ENCODE peak calls at places on chromosomes 7 and 10, in five cellular contexts. X is body of pancreas, D is dorsolateral prefrontal cortex, I is hepatocyte, T is substantia nigra. F is an unnamed sample.

GRCh38 chr10:99534939-99535763 is 2.4 kb downstream of the NKX2-3 start:
- DNase-seq in X (no peak), D (no peak), I (peak), T (no peak), F (no peak)

GRCh38 chr7:157471259-157472125 is 134.7 kb downstream of the DNAJB6 start:
- DNase-seq in X (no peak), D (no peak), I (no peak), T (no peak), F (no peak)

GRCh38 chr7:140003913-140004382 is 58.8 kb downstream of the PARP12 start:
- DNase-seq in X (peak), D (no peak), I (peak), T (no peak), F (no peak)

GRCh38 chr7:107315821-107316220 is 147.0 kb downstream of the HBP1 start:
- DNase-seq in X (no peak), D (no peak), I (no peak), T (no peak), F (no peak)

GRCh38 chr7:22730921-22731654 is 4.1 kb downstream of the IL6 start:
- DNase-seq in X (no peak), D (no peak), I (no peak), T (no peak), F (no peak)

GRCh38 chr10:116752969-116753665 is 10.8 kb upstream of the HSPA12A start:
- DNase-seq in X (no peak), D (peak), I (no peak), T (peak), F (peak)

GRCh38 chr7:37713613-37714012 is 30.0 kb downstream of the GPR141 start:
- DNase-seq in X (no peak), D (no peak), I (no peak), T (no peak), F (no peak)

GRCh38 chr7:84452618-84453017 is 258.0 kb upstream of the SEMA3A start:
- DNase-seq in X (no peak), D (no peak), I (no peak), T (no peak), F (no peak)

GRCh38 chr10:46560381-46560780 is 3.9 kb upstream of the GPRIN2 start:
- DNase-seq in X (peak), D (peak), I (no peak), T (no peak), F (no peak)

DNA sequence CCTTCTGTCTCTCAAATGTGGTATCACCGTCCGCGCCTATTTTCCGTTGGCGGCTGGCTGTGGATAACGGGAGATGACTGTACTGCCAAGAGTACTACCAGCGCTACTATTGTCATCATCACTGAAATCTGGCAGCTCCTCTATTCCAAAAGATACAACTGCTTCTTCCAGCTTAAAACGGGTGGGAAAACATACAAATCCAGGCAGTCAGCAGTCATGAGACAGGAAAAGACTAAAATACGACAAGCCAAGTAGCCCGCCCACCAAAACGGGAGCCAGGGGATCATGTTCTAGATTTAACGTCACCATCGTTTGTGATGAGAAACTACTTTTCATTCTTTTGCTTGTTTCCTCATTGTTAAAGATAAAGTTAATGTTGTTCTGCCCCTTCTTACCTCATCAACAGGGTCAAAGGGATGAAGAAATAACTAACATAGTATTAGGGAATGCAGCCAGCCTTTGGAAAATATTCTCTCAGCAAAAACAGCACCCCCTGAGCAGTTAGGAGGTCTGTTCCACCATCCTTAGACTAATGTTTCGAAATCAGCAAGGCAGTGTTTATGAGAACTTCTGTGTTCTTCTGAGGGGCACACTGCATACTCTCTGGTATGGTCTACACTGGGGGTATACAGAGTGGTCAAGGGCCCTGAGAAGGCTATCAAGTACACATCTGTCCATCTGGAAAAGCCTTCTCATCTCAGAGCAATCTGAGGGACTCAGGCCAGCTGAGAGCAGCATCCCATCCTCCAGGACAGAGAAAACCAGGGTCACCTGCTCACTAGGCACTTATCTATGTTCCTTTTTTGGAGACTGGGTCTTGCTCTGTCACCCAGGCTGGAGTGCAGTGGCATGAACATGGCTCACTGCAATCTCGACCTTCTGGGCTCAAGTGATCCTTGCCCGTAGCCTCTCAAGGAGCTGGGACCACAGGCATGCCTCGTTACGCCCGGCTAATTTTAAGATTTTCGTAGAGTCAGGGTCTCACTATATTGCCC is 47.5 kb downstream of the GNA12 start:
- DNase-seq in X (no peak), D (no peak), I (no peak), T (no peak), F (no peak)
- H3K27ac ChIP-seq in X (no peak), D (peak), I (peak), T (no peak), F (no peak)

DNA sequence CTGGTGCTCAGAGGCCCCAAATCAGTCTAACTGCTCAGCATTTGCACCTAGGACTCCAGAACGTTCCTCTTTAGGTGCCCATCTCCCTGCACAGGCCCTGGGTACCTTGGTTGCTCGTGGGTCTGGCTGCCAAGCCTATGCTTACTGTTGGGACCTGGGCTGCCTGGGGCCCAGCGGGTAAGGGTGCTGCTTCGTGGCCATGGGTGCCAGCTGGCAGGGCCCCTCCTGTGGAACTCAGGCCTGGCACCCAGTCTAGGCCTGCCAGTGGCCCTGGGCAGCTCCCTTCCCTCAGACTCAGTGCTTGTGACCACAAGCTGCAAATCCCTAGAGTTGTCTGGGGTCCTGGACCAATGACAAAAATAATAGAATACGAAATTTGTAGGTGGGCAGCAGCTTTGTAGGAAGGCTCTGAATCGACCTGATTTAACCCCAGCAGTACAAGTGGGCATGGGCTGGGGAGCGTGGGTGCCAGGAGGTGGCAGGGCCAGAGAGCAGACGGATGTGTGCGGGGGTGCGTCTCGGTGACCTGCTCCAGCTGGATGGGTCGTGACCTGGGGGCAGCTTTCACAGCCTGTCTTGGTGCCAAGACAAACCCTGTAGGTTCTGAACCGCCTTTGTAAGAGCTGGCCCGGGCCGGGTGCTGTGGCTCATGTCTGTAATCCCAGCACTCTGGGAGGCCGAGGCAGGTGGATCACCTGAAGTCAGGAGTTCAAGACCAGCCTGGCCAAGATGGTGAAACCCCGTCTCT is 69.7 kb downstream of the MKI67 start:
- DNase-seq in X (no peak), D (no peak), I (no peak), T (no peak), F (no peak)
- H3K27ac ChIP-seq in X (no peak), D (no peak), I (no peak), T (no peak), F (no peak)

DNA sequence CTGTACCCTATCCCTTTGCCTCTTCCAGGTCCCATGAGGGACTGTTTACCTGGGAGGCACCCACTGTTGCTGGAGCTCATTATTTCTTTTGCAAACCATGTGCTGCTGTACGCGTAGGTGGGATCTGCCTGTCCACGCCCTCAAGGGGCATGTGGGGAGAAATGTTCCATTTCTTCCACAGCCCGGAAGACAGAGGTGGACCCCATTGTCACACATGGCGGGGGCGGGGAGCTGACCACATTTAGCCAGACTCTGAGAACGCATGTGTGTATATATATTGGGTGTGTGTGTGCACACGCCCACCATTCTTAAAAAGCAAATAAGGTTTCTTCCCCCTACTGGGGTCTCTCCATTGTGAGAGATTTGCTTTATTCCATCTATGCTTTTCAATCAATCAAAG is 2.0 kb downstream of the PLXNA4 start:
- DNase-seq in X (no peak), D (no peak), I (no peak), T (no peak), F (no peak)
- H3K27ac ChIP-seq in X (no peak), D (no peak), I (no peak), T (no peak), F (no peak)

DNA sequence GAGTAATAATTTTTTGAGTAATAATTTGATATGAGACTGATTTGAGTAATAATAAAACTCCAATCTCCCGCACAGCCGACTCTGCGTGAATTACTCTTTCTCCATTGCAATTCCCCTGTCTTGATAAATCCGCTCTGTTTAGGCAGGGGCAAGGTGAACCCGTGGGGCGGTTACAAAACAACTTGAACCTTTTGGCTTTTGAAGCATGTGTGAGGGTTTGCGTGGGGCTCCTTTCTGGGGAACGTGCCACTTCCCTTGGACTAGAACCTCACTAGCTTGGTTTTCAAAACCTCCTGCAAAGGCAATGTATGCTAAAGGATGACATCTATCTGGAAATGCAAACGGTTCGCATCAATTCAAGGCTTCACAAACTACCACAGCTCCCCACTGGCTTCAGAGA is 1.5 kb downstream of the CRPPA start:
- DNase-seq in X (no peak), D (no peak), I (no peak), T (no peak), F (no peak)
- H3K27ac ChIP-seq in X (no peak), D (peak), I (peak), T (peak), F (no peak)

GRCh38 chr10:80701706-80702105 is 164.0 kb downstream of the SH2D4B start:
- DNase-seq in X (no peak), D (no peak), I (no peak), T (no peak), F (no peak)

GRCh38 chr10:80699602-80700039 is 161.9 kb downstream of the SH2D4B start:
- DNase-seq in X (peak), D (peak), I (peak), T (peak), F (peak)

GRCh38 chr10:80700760-80701444 is 163.2 kb downstream of the SH2D4B start:
- DNase-seq in X (no peak), D (no peak), I (no peak), T (no peak), F (no peak)

GRCh38 chr10:80702143-80702542 is 164.4 kb downstream of the SH2D4B start:
- DNase-seq in X (no peak), D (peak), I (no peak), T (no peak), F (no peak)

GRCh38 chr10:80700252-80700651 is 162.6 kb downstream of the SH2D4B start:
- DNase-seq in X (no peak), D (no peak), I (no peak), T (no peak), F (no peak)
- H3K27ac ChIP-seq in X (no peak), D (peak), I (no peak), T (no peak), F (no peak)